ENCODE peak calls at places on chromosomes 11 and 22, in four cellular contexts. Y is HFFc6; H is stimulated activated CD4-positive, alpha-beta T cell treated with anti-CD3 and anti-CD28 coated beads, Interleukin-12 subunit alpha, Interleukin-12 subunit beta, amount 100 ng/mL, for 4 hours; I is T-helper 1 cell. V is an unnamed sample.

GRCh38 chr11:6298605-6299004 is 21.7 kb downstream of the CAVIN3 start:
- DNase-seq in Y (peak; percentile 45), H (no peak), I (no peak), V (no peak)

GRCh38 chr11:64455436-64456261 is 96.7 kb downstream of the RPS6KA4 start:
- DNase-seq in Y (no peak), H (no peak), I (no peak), V (no peak)

GRCh38 chr11:116641561-116642045 is 131.2 kb downstream of the BUD13 start:
- DNase-seq in Y (no peak), H (no peak), I (no peak), V (peak; percentile 65)

GRCh38 chr22:35892192-35892591 is 136.4 kb downstream of the RBFOX2 start:
- DNase-seq in Y (peak; percentile 49), H (no peak), I (no peak), V (no peak)

GRCh38 chr22:48572951-48573350 is 1254.7 kb downstream of the BRD1 start:
- DNase-seq in Y (no peak), H (no peak), I (no peak), V (peak; percentile 8)

GRCh38 chr22:50148991-50149721 is 21.4 kb upstream of the PANX2 start:
- DNase-seq in Y (peak; percentile 19), H (peak; percentile 68), I (peak; percentile 65), V (peak; percentile 79)

GRCh38 chr11:17581036-17581731 is 34.1 kb downstream of the OTOG start:
- DNase-seq in Y (no peak), H (no peak), I (no peak), V (no peak)

GRCh38 chr22:38353142-38353629 is 36.0 kb upstream of the CSNK1E start:
- DNase-seq in Y (peak; percentile 24), H (peak; percentile 72), I (peak; percentile 54), V (peak; percentile 83)

GRCh38 chr11:1111545-1112212 is 37.0 kb downstream of the MUC2 start:
- DNase-seq in Y (no peak), H (no peak), I (peak; percentile 5), V (peak; percentile 26)

GRCh38 chr11:74072721-74073120 is 63.8 kb upstream of the UCP3 start:
- DNase-seq in Y (no peak), H (no peak), I (no peak), V (no peak)

GRCh38 chr11:78586452-78587046 is 11.9 kb upstream of the NARS2 start:
- DNase-seq in Y (no peak), H (no peak), I (no peak), V (no peak)

GRCh38 chr11:76597533-76598425 is 72.8 kb downstream of the LRRC32 start:
- DNase-seq in Y (no peak), H (no peak), I (no peak), V (no peak)

GRCh38 chr11:78476066-78476465 is 58.4 kb upstream of the GAB2 start:
- DNase-seq in Y (no peak), H (no peak), I (no peak), V (no peak)

GRCh38 chr11:8267831-8268529 is 4.3 kb upstream of the LMO1 start:
- DNase-seq in Y (no peak), H (peak; percentile 27), I (no peak), V (no peak)

GRCh38 chr11:99015634-99016454 is 4.9 kb upstream of the CNTN5 start:
- DNase-seq in Y (peak; percentile 25), H (no peak), I (no peak), V (no peak)

GRCh38 chr22:24157783-24158170 is 23.5 kb upstream of the SUSD2 start:
- DNase-seq in Y (no peak), H (no peak), I (no peak), V (no peak)

GRCh38 chr11:64906314-64906635 is 10.7 kb downstream of the ATG2A start:
- DNase-seq in Y (no peak), H (no peak), I (no peak), V (no peak)

GRCh38 chr22:38802671-38803121 is 8.8 kb upstream of the DNAL4 start:
- DNase-seq in Y (peak; percentile 98), H (no peak), I (no peak), V (no peak)

GRCh38 chr22:50436841-50437341 is 37.9 kb downstream of the SBF1 start:
- DNase-seq in Y (no peak), H (no peak), I (no peak), V (peak; percentile 30)

GRCh38 chr11:133796043-133796795 is 49.1 kb downstream of the SPATA19 start:
- DNase-seq in Y (no peak), H (no peak), I (no peak), V (no peak)